ENCODE peak calls at places on chromosomes 7 and 10, in seven cellular contexts. One of them, this sample, is unnamed.

GRCh38 chr10:91551856-91552255 is 81.0 kb downstream of the PPP1R3C start:
- DNase-seq in HCT116: peak
- DNase-seq in IMR-90: peak
- DNase-seq in adrenal gland: peak
- DNase-seq in lower leg skin: no peak
- DNase-seq in GM12878: no peak
- DNase-seq in H1: peak
- DNase-seq in this sample: no peak

GRCh38 chr7:74329225-74329624 is 40.0 kb downstream of the CLIP2 start:
- DNase-seq in HCT116: no peak
- DNase-seq in IMR-90: no peak
- DNase-seq in adrenal gland: no peak
- DNase-seq in lower leg skin: no peak
- DNase-seq in GM12878: no peak
- DNase-seq in H1: no peak
- DNase-seq in this sample: no peak

GRCh38 chr7:64504581-64505120 is 58.2 kb downstream of the ZNF680 start:
- DNase-seq in HCT116: no peak
- DNase-seq in IMR-90: no peak
- DNase-seq in adrenal gland: no peak
- DNase-seq in lower leg skin: no peak
- DNase-seq in GM12878: no peak
- DNase-seq in H1: no peak
- DNase-seq in this sample: no peak

GRCh38 chr10:78053201-78053868 is 19.7 kb downstream of the RPS24 start:
- DNase-seq in HCT116: no peak
- DNase-seq in IMR-90: peak
- DNase-seq in adrenal gland: no peak
- DNase-seq in lower leg skin: no peak
- DNase-seq in GM12878: no peak
- DNase-seq in H1: no peak
- DNase-seq in this sample: no peak

GRCh38 chr7:105387621-105388372 is 924 bp downstream of the SRPK2 start:
- DNase-seq in HCT116: no peak
- DNase-seq in IMR-90: peak
- DNase-seq in adrenal gland: peak
- DNase-seq in lower leg skin: peak
- DNase-seq in GM12878: no peak
- DNase-seq in H1: peak
- DNase-seq in this sample: peak

GRCh38 chr7:112462236-112462635 is 12.0 kb downstream of the IFRD1 start:
- DNase-seq in HCT116: no peak
- DNase-seq in IMR-90: peak
- DNase-seq in adrenal gland: peak
- DNase-seq in lower leg skin: no peak
- DNase-seq in GM12878: no peak
- DNase-seq in H1: no peak
- DNase-seq in this sample: no peak

GRCh38 chr7:33388332-33388731 is 259.0 kb downstream of the BBS9 start:
- DNase-seq in HCT116: no peak
- DNase-seq in IMR-90: peak
- DNase-seq in adrenal gland: no peak
- DNase-seq in lower leg skin: no peak
- DNase-seq in GM12878: no peak
- DNase-seq in H1: no peak
- DNase-seq in this sample: no peak

GRCh38 chr10:15183689-15184481 is 15.4 kb upstream of the NMT2 start:
- DNase-seq in HCT116: no peak
- DNase-seq in IMR-90: no peak
- DNase-seq in adrenal gland: no peak
- DNase-seq in lower leg skin: no peak
- DNase-seq in GM12878: no peak
- DNase-seq in H1: no peak
- DNase-seq in this sample: no peak

GRCh38 chr10:69836728-69837025 is 35.0 kb downstream of the COL13A1 start:
- DNase-seq in HCT116: no peak
- DNase-seq in IMR-90: no peak
- DNase-seq in adrenal gland: no peak
- DNase-seq in lower leg skin: no peak
- DNase-seq in GM12878: no peak
- DNase-seq in H1: no peak
- DNase-seq in this sample: no peak

GRCh38 chr7:37488163-37488759 is 39.6 kb upstream of the ELMO1 start:
- DNase-seq in HCT116: no peak
- DNase-seq in IMR-90: no peak
- DNase-seq in adrenal gland: no peak
- DNase-seq in lower leg skin: no peak
- DNase-seq in GM12878: no peak
- DNase-seq in H1: no peak
- DNase-seq in this sample: no peak

GRCh38 chr7:102104245-102104644 is 182.4 kb upstream of the SH2B2 start:
- DNase-seq in HCT116: no peak
- DNase-seq in IMR-90: no peak
- DNase-seq in adrenal gland: no peak
- DNase-seq in lower leg skin: no peak
- DNase-seq in GM12878: no peak
- DNase-seq in H1: peak
- DNase-seq in this sample: no peak

GRCh38 chr10:43854042-43854441 is 205.4 kb upstream of the ZNF32 start:
- DNase-seq in HCT116: peak
- DNase-seq in IMR-90: peak
- DNase-seq in adrenal gland: no peak
- DNase-seq in lower leg skin: no peak
- DNase-seq in GM12878: no peak
- DNase-seq in H1: peak
- DNase-seq in this sample: no peak

GRCh38 chr7:27170936-27171635 is 3.0 kb downstream of the HOXA10 start:
- DNase-seq in HCT116: no peak
- DNase-seq in IMR-90: no peak
- DNase-seq in adrenal gland: no peak
- DNase-seq in lower leg skin: peak
- DNase-seq in GM12878: no peak
- DNase-seq in H1: peak
- DNase-seq in this sample: no peak

GRCh38 chr7:4744391-4745264 is 30.8 kb upstream of the AP5Z1 start:
- DNase-seq in HCT116: peak
- DNase-seq in IMR-90: peak
- DNase-seq in adrenal gland: peak
- DNase-seq in lower leg skin: peak
- DNase-seq in GM12878: peak
- DNase-seq in H1: peak
- DNase-seq in this sample: peak
- TF ChIP-seq POLR2A in HCT116: no peak
- TF ChIP-seq POLR2A in IMR-90: no peak
- TF ChIP-seq POLR2A in adrenal gland: no peak
- TF ChIP-seq POLR2A in lower leg skin: no peak
- TF ChIP-seq POLR2A in GM12878: peak
- TF ChIP-seq POLR2A in H1: no peak
- TF ChIP-seq POLR2A in this sample: peak

GRCh38 chr7:20598479-20599419 is 16.7 kb upstream of the ABCB5 start:
- DNase-seq in HCT116: peak
- DNase-seq in IMR-90: peak
- DNase-seq in adrenal gland: no peak
- DNase-seq in lower leg skin: no peak
- DNase-seq in GM12878: peak
- DNase-seq in H1: no peak
- DNase-seq in this sample: no peak
- TF ChIP-seq POLR2A in HCT116: no peak
- TF ChIP-seq POLR2A in IMR-90: no peak
- TF ChIP-seq POLR2A in adrenal gland: no peak
- TF ChIP-seq POLR2A in lower leg skin: no peak
- TF ChIP-seq POLR2A in GM12878: no peak
- TF ChIP-seq POLR2A in H1: no peak
- TF ChIP-seq POLR2A in this sample: no peak

DNA sequence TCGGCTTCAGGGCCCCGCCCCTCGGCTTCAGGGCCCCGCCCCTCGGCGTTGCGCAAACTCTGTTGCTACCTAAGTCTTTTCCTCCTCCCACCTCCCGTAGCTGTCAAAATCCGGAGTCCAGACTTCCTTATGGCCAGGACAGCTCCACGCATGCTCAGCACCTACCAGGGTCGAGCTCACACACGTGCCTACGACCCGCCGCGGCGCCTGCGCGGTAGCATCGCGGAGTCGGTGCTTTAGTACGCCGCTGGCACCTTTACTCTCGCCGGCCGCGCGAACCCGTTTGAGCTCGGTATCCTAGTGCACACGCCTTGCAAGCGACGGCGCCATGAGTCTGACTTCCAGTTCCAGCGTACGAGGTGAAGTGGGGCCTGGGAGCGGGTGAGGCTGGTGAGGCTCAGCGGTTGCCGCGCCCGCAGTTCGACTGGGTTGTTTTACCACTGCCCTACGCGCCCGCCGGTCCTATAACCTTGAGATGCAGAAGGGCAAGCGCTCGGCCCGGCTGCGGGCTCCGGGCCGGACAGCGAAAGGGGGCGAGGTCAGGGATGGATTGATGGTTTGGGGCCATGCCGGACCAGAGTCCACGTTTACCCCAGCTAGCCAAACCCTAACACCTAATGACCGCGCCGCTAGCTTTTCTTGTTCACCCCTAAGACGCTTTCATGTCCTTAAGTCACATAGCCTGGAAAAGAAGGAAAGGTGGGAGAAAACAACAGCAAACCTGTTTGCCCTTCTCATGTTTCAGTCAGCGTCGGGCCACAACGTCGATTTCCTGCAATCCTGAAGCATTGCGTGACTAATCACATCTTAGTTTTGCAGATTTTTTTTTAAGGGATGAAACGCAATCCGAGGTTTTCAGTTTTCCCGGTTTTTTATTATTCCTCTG is at the start of gene CISD1:
- DNase-seq in HCT116: peak
- DNase-seq in IMR-90: peak
- DNase-seq in adrenal gland: peak
- DNase-seq in lower leg skin: peak
- DNase-seq in GM12878: peak
- DNase-seq in H1: peak
- DNase-seq in this sample: peak
- TF ChIP-seq POLR2A in HCT116: peak
- TF ChIP-seq POLR2A in IMR-90: peak
- TF ChIP-seq POLR2A in adrenal gland: peak
- TF ChIP-seq POLR2A in lower leg skin: no peak
- TF ChIP-seq POLR2A in GM12878: peak
- TF ChIP-seq POLR2A in H1: no peak
- TF ChIP-seq POLR2A in this sample: peak

GRCh38 chr10:113782367-113782766 is 30.9 kb downstream of the PLEKHS1 start:
- DNase-seq in HCT116: no peak
- DNase-seq in IMR-90: no peak
- DNase-seq in adrenal gland: no peak
- DNase-seq in lower leg skin: no peak
- DNase-seq in GM12878: no peak
- DNase-seq in H1: no peak
- DNase-seq in this sample: no peak
- TF ChIP-seq POLR2A in HCT116: no peak
- TF ChIP-seq POLR2A in IMR-90: no peak
- TF ChIP-seq POLR2A in adrenal gland: no peak
- TF ChIP-seq POLR2A in lower leg skin: no peak
- TF ChIP-seq POLR2A in GM12878: no peak
- TF ChIP-seq POLR2A in H1: no peak
- TF ChIP-seq POLR2A in this sample: no peak

GRCh38 chr7:43248961-43249807 is 136.7 kb downstream of the HECW1 start:
- DNase-seq in HCT116: peak
- DNase-seq in IMR-90: peak
- DNase-seq in adrenal gland: no peak
- DNase-seq in lower leg skin: peak
- DNase-seq in GM12878: no peak
- DNase-seq in H1: no peak
- DNase-seq in this sample: no peak
- TF ChIP-seq POLR2A in HCT116: peak
- TF ChIP-seq POLR2A in IMR-90: peak
- TF ChIP-seq POLR2A in adrenal gland: no peak
- TF ChIP-seq POLR2A in lower leg skin: no peak
- TF ChIP-seq POLR2A in GM12878: no peak
- TF ChIP-seq POLR2A in H1: no peak
- TF ChIP-seq POLR2A in this sample: no peak

GRCh38 chr7:44636041-44636580 is 29.7 kb downstream of the OGDH start:
- DNase-seq in HCT116: no peak
- DNase-seq in IMR-90: no peak
- DNase-seq in adrenal gland: peak
- DNase-seq in lower leg skin: no peak
- DNase-seq in GM12878: no peak
- DNase-seq in H1: no peak
- DNase-seq in this sample: no peak

GRCh38 chr7:44639701-44640321 is 33.4 kb downstream of the OGDH start:
- DNase-seq in HCT116: peak
- DNase-seq in IMR-90: peak
- DNase-seq in adrenal gland: peak
- DNase-seq in lower leg skin: no peak
- DNase-seq in GM12878: no peak
- DNase-seq in H1: no peak
- DNase-seq in this sample: no peak

GRCh38 chr7:44636926-44637325 is 30.5 kb downstream of the OGDH start:
- DNase-seq in HCT116: no peak
- DNase-seq in IMR-90: no peak
- DNase-seq in adrenal gland: peak
- DNase-seq in lower leg skin: no peak
- DNase-seq in GM12878: no peak
- DNase-seq in H1: no peak
- DNase-seq in this sample: no peak

GRCh38 chr7:44638611-44639557 is 32.5 kb downstream of the OGDH start:
- DNase-seq in HCT116: peak
- DNase-seq in IMR-90: peak
- DNase-seq in adrenal gland: peak
- DNase-seq in lower leg skin: peak
- DNase-seq in GM12878: peak
- DNase-seq in H1: peak
- DNase-seq in this sample: peak

GRCh38 chr7:44637788-44638594 is 31.6 kb downstream of the OGDH start:
- DNase-seq in HCT116: peak
- DNase-seq in IMR-90: peak
- DNase-seq in adrenal gland: peak
- DNase-seq in lower leg skin: no peak
- DNase-seq in GM12878: peak
- DNase-seq in H1: peak
- DNase-seq in this sample: no peak
- TF ChIP-seq POLR2A in HCT116: no peak
- TF ChIP-seq POLR2A in IMR-90: peak
- TF ChIP-seq POLR2A in adrenal gland: no peak
- TF ChIP-seq POLR2A in lower leg skin: no peak
- TF ChIP-seq POLR2A in GM12878: no peak
- TF ChIP-seq POLR2A in H1: no peak
- TF ChIP-seq POLR2A in this sample: no peak

DNA sequence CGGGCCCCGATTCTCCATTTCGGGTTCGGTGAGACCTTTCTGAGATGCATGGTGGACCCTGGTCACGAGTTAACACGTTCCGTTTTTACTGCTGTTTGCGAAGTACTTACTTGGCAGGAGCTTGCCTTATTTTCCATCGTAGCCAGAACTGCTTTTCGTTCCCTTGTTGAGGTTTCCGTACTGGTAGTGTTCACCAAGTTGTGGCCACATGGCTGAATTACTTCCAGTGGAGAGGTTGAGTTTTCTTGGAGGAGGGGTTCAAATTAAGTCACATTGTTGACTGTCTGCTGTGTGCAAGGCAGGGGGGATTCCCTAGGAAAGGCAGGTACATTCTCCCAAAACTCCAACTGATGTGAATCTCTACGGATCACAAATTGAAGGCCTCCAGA is 4.0 kb downstream of the MXI1 start:
- DNase-seq in HCT116: no peak
- DNase-seq in IMR-90: no peak
- DNase-seq in adrenal gland: no peak
- DNase-seq in lower leg skin: no peak
- DNase-seq in GM12878: no peak
- DNase-seq in H1: no peak
- DNase-seq in this sample: no peak
- TF ChIP-seq POLR2A in HCT116: no peak
- TF ChIP-seq POLR2A in IMR-90: no peak
- TF ChIP-seq POLR2A in adrenal gland: no peak
- TF ChIP-seq POLR2A in lower leg skin: no peak
- TF ChIP-seq POLR2A in GM12878: no peak
- TF ChIP-seq POLR2A in H1: no peak
- TF ChIP-seq POLR2A in this sample: no peak

This sample was measured in GM12892.